ENCODE peak calls at places on chromosomes 2 and 18, in eight cellular contexts. One of them, this sample, is unnamed.

GRCh38 chr2:155281907-155282306 is 583.4 kb downstream of the KCNJ3 start:
- DNase-seq in IMR-90: no peak
- DNase-seq in transverse colon: no peak
- DNase-seq in bronchial epithelial cell: no peak
- DNase-seq in uterus: no peak
- DNase-seq in mammary epithelial cell: no peak
- DNase-seq in heart right ventricle: no peak
- DNase-seq in GM06990: no peak
- DNase-seq in this sample: no peak

GRCh38 chr2:138059487-138059886 is 95.2 kb downstream of the HNMT start:
- DNase-seq in uterus: no peak
- DNase-seq in GM06990: no peak
- DNase-seq in IMR-90: no peak
- DNase-seq in bronchial epithelial cell: no peak
- DNase-seq in heart right ventricle: no peak
- DNase-seq in transverse colon: no peak
- DNase-seq in mammary epithelial cell: peak; percentile 16
- DNase-seq in this sample: no peak

GRCh38 chr2:130391872-130392670 is 36.2 kb downstream of the PTPN18 start:
- DNase-seq in IMR-90: peak; percentile 45
- DNase-seq in bronchial epithelial cell: no peak
- DNase-seq in GM06990: no peak
- DNase-seq in transverse colon: no peak
- DNase-seq in mammary epithelial cell: peak; percentile 23
- DNase-seq in heart right ventricle: no peak
- DNase-seq in uterus: no peak
- DNase-seq in this sample: no peak

GRCh38 chr2:71008342-71008741 is 13.7 kb upstream of the TEX261 start:
- DNase-seq in IMR-90: no peak
- DNase-seq in heart right ventricle: no peak
- DNase-seq in transverse colon: no peak
- DNase-seq in bronchial epithelial cell: no peak
- DNase-seq in uterus: no peak
- DNase-seq in GM06990: no peak
- DNase-seq in mammary epithelial cell: no peak
- DNase-seq in this sample: no peak

GRCh38 chr2:73993376-73993775 is 8.7 kb downstream of the TET3 start:
- DNase-seq in uterus: no peak
- DNase-seq in IMR-90: no peak
- DNase-seq in GM06990: no peak
- DNase-seq in transverse colon: no peak
- DNase-seq in heart right ventricle: no peak
- DNase-seq in mammary epithelial cell: peak; percentile 40
- DNase-seq in bronchial epithelial cell: peak; percentile 75
- DNase-seq in this sample: peak; percentile 59

GRCh38 chr2:241035818-241036396 is 37.5 kb downstream of the SNED1 start:
- DNase-seq in mammary epithelial cell: no peak
- DNase-seq in IMR-90: no peak
- DNase-seq in transverse colon: no peak
- DNase-seq in bronchial epithelial cell: no peak
- DNase-seq in heart right ventricle: no peak
- DNase-seq in GM06990: no peak
- DNase-seq in uterus: no peak
- DNase-seq in this sample: no peak

GRCh38 chr2:22078701-22079100 is 954.9 kb downstream of the TDRD15 start:
- DNase-seq in transverse colon: no peak
- DNase-seq in uterus: no peak
- DNase-seq in IMR-90: no peak
- DNase-seq in GM06990: no peak
- DNase-seq in heart right ventricle: no peak
- DNase-seq in mammary epithelial cell: no peak
- DNase-seq in bronchial epithelial cell: no peak
- DNase-seq in this sample: no peak

GRCh38 chr18:79766308-79766707 is 31.4 kb upstream of the KCNG2 start:
- DNase-seq in GM06990: no peak
- DNase-seq in mammary epithelial cell: no peak
- DNase-seq in bronchial epithelial cell: no peak
- DNase-seq in uterus: no peak
- DNase-seq in transverse colon: no peak
- DNase-seq in heart right ventricle: no peak
- DNase-seq in IMR-90: no peak
- DNase-seq in this sample: no peak

GRCh38 chr2:166246901-166247300 is 119.1 kb upstream of the SCN1A start:
- DNase-seq in GM06990: no peak
- DNase-seq in heart right ventricle: no peak
- DNase-seq in transverse colon: no peak
- DNase-seq in bronchial epithelial cell: no peak
- DNase-seq in uterus: no peak
- DNase-seq in IMR-90: no peak
- DNase-seq in mammary epithelial cell: no peak
- DNase-seq in this sample: no peak

GRCh38 chr18:25646971-25647370 is 295.0 kb upstream of the ZNF521 start:
- DNase-seq in GM06990: no peak
- DNase-seq in IMR-90: peak; percentile 77
- DNase-seq in uterus: no peak
- DNase-seq in bronchial epithelial cell: no peak
- DNase-seq in mammary epithelial cell: peak; percentile 54
- DNase-seq in heart right ventricle: no peak
- DNase-seq in transverse colon: no peak
- DNase-seq in this sample: no peak

GRCh38 chr2:176518823-176519222 is 249.6 kb downstream of the MTX2 start:
- DNase-seq in transverse colon: no peak
- DNase-seq in heart right ventricle: peak; percentile 38
- DNase-seq in bronchial epithelial cell: no peak
- DNase-seq in uterus: peak; percentile 49
- DNase-seq in IMR-90: no peak
- DNase-seq in mammary epithelial cell: no peak
- DNase-seq in GM06990: no peak
- DNase-seq in this sample: no peak

GRCh38 chr2:186853871-186854435 is 5.0 kb upstream of the ZSWIM2 start:
- DNase-seq in heart right ventricle: no peak
- DNase-seq in uterus: no peak
- DNase-seq in IMR-90: peak; percentile 46
- DNase-seq in GM06990: no peak
- DNase-seq in transverse colon: no peak
- DNase-seq in mammary epithelial cell: peak; percentile 22
- DNase-seq in bronchial epithelial cell: peak; percentile 38
- DNase-seq in this sample: peak; percentile 40

GRCh38 chr2:166573393-166573792 is 79.3 kb upstream of the SCN7A start:
- DNase-seq in bronchial epithelial cell: peak; percentile 25
- DNase-seq in GM06990: no peak
- DNase-seq in heart right ventricle: no peak
- DNase-seq in IMR-90: peak; percentile 77
- DNase-seq in uterus: no peak
- DNase-seq in transverse colon: no peak
- DNase-seq in mammary epithelial cell: no peak
- DNase-seq in this sample: peak; percentile 37

GRCh38 chr2:9251154-9252001 is 44.8 kb downstream of the ASAP2 start:
- DNase-seq in transverse colon: no peak
- DNase-seq in heart right ventricle: no peak
- DNase-seq in mammary epithelial cell: peak; percentile 82
- DNase-seq in uterus: no peak
- DNase-seq in bronchial epithelial cell: peak; percentile 77
- DNase-seq in GM06990: no peak
- DNase-seq in IMR-90: peak; percentile 77
- DNase-seq in this sample: peak; percentile 87

GRCh38 chr2:70041666-70042065 is 45.6 kb upstream of the PCBP1 start:
- DNase-seq in heart right ventricle: no peak
- DNase-seq in IMR-90: peak; percentile 28
- DNase-seq in mammary epithelial cell: no peak
- DNase-seq in uterus: no peak
- DNase-seq in bronchial epithelial cell: peak; percentile 14
- DNase-seq in transverse colon: no peak
- DNase-seq in GM06990: no peak
- DNase-seq in this sample: no peak

GRCh38 chr18:79857082-79857661 is 59.4 kb downstream of the KCNG2 start:
- DNase-seq in mammary epithelial cell: peak; percentile 5
- DNase-seq in transverse colon: no peak
- DNase-seq in heart right ventricle: no peak
- DNase-seq in uterus: no peak
- DNase-seq in bronchial epithelial cell: peak; percentile 12
- DNase-seq in IMR-90: peak; percentile 58
- DNase-seq in GM06990: no peak
- DNase-seq in this sample: peak; percentile 2

GRCh38 chr2:77521931-77522470 is at the start of gene LRRTM4:
- DNase-seq in uterus: no peak
- DNase-seq in transverse colon: no peak
- DNase-seq in heart right ventricle: no peak
- DNase-seq in mammary epithelial cell: no peak
- DNase-seq in GM06990: no peak
- DNase-seq in IMR-90: no peak
- DNase-seq in bronchial epithelial cell: no peak
- DNase-seq in this sample: no peak

DNA sequence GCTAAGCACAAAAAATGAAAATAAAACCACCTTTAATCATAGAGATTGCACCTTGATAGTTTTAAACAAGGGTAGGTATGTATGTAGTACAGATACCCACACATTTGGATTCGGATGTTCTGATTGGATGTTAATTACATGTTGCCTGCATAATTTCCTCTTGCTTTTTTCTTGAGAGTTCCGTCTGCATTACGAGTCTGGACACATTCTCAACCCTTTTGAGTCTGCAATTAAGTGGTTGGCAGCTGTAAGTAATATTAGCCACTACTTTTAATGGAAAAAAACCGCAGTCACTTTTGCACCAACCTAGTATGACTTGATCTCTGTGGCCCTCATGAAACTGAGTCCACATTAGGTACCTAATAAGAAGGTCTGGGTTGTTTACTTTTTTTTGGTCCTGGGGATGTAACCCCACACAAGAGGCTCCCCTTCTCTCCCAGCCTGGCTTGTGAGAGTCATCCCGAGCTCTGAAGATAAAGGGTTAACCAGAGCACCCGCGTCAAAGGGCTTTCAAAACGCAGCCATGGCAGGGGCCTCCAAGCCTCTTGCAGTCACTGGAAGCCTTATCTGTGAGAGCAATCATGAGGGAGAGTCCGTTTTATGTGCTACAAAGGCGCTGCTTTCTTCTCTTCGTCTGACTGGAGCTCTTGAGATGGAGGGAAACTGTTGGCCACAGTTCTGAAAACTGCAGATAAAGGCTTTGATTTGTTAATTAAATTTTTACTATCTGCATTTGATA is 217.4 kb downstream of the VAPA start:
- DNase-seq in IMR-90: no peak
- DNase-seq in transverse colon: no peak
- DNase-seq in bronchial epithelial cell: peak; percentile 61
- DNase-seq in heart right ventricle: no peak
- DNase-seq in GM06990: no peak
- DNase-seq in uterus: peak; percentile 34
- DNase-seq in mammary epithelial cell: no peak
- DNase-seq in this sample: peak; percentile 36
- H3K4me3 ChIP-seq in IMR-90: no peak overlapping the region
- H3K4me3 ChIP-seq in transverse colon: peak overlapping the region; percentile 35
- H3K4me3 ChIP-seq in bronchial epithelial cell: no peak overlapping the region
- H3K4me3 ChIP-seq in heart right ventricle: peak overlapping the region; percentile 46
- H3K4me3 ChIP-seq in GM06990: no peak overlapping the region
- H3K4me3 ChIP-seq in uterus: no peak overlapping the region
- H3K4me3 ChIP-seq in mammary epithelial cell: no peak overlapping the region
- H3K4me3 ChIP-seq in this sample: no peak overlapping the region

DNA sequence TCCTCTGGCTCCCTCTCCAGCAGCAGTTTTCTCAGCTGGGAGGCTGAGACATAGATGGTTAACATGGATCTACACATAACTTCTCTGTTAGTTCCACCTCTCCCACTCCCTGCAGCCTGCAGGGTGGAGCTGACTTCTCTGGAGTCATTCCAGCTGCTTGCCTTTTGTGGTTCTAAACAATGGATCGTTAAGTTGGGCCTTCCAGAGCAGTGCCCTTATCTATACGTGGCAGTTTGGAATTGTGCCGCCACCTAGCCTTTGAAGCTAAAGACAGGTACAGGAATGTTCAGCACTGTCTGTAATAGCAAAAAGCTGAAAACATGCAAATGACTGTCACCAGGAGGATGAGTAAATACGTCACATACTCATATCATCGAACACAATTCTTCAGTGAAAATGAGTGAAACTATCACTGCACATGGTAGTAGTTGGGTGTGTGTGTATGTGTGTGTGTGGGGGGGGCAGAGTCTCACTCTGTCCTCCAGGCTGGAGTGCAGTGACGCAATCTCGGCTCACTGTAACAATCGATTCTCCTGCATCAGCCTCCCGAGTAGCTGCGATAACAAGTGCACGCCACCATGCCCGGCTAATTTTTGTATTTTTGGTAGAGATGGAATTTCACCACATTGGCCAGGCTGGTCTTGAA is 50.3 kb downstream of the SH2D6 start:
- DNase-seq in heart right ventricle: no peak
- DNase-seq in transverse colon: peak; percentile 86
- DNase-seq in mammary epithelial cell: peak; percentile 69
- DNase-seq in uterus: no peak
- DNase-seq in GM06990: no peak
- DNase-seq in IMR-90: peak; percentile 58
- DNase-seq in bronchial epithelial cell: peak; percentile 52
- DNase-seq in this sample: peak; percentile 63
- TF ChIP-seq CTCF in heart right ventricle: no peak
- TF ChIP-seq CTCF in transverse colon: no peak
- TF ChIP-seq CTCF in mammary epithelial cell: no peak
- TF ChIP-seq CTCF in uterus: no peak
- TF ChIP-seq CTCF in GM06990: no peak
- TF ChIP-seq CTCF in IMR-90: no peak
- TF ChIP-seq CTCF in bronchial epithelial cell: no peak
- TF ChIP-seq CTCF in this sample: no peak

GRCh38 chr2:43032248-43032893 is 194.0 kb downstream of the ZFP36L2 start:
- DNase-seq in heart right ventricle: peak; percentile 74
- DNase-seq in uterus: peak; percentile 87
- DNase-seq in mammary epithelial cell: peak; percentile 68
- DNase-seq in bronchial epithelial cell: peak; percentile 39
- DNase-seq in GM06990: no peak
- DNase-seq in IMR-90: no peak
- DNase-seq in transverse colon: peak; percentile 87
- DNase-seq in this sample: no peak
- H3K4me3 ChIP-seq in heart right ventricle: no peak overlapping the region
- H3K4me3 ChIP-seq in uterus: no peak overlapping the region
- H3K4me3 ChIP-seq in mammary epithelial cell: no peak overlapping the region
- H3K4me3 ChIP-seq in bronchial epithelial cell: no peak overlapping the region
- H3K4me3 ChIP-seq in GM06990: no peak overlapping the region
- H3K4me3 ChIP-seq in IMR-90: no peak overlapping the region
- H3K4me3 ChIP-seq in transverse colon: no peak overlapping the region
- H3K4me3 ChIP-seq in this sample: no peak overlapping the region

GRCh38 chr2:45170191-45170975 is 161.1 kb upstream of the SIX2 start:
- DNase-seq in mammary epithelial cell: no peak
- DNase-seq in transverse colon: no peak
- DNase-seq in IMR-90: no peak
- DNase-seq in uterus: no peak
- DNase-seq in heart right ventricle: no peak
- DNase-seq in GM06990: peak; percentile 9
- DNase-seq in bronchial epithelial cell: peak; percentile 5
- DNase-seq in this sample: no peak

GRCh38 chr2:45167885-45168284 is 158.6 kb upstream of the SIX2 start:
- DNase-seq in bronchial epithelial cell: no peak
- DNase-seq in uterus: no peak
- DNase-seq in transverse colon: no peak
- DNase-seq in mammary epithelial cell: no peak
- DNase-seq in heart right ventricle: no peak
- DNase-seq in IMR-90: no peak
- DNase-seq in GM06990: no peak
- DNase-seq in this sample: no peak

GRCh38 chr2:45170976-45171514 is 161.8 kb upstream of the SIX2 start:
- DNase-seq in IMR-90: no peak
- DNase-seq in bronchial epithelial cell: peak; percentile 19
- DNase-seq in transverse colon: no peak
- DNase-seq in mammary epithelial cell: no peak
- DNase-seq in GM06990: no peak
- DNase-seq in uterus: no peak
- DNase-seq in heart right ventricle: no peak
- DNase-seq in this sample: peak; percentile 21

GRCh38 chr2:45168731-45169338 is 159.6 kb upstream of the SIX2 start:
- DNase-seq in IMR-90: no peak
- DNase-seq in transverse colon: no peak
- DNase-seq in GM06990: peak; percentile 20
- DNase-seq in mammary epithelial cell: no peak
- DNase-seq in uterus: no peak
- DNase-seq in bronchial epithelial cell: peak; percentile 11
- DNase-seq in heart right ventricle: peak; percentile 11
- DNase-seq in this sample: peak; percentile 36

GRCh38 chr2:45169339-45170190 is 160.3 kb upstream of the SIX2 start:
- DNase-seq in uterus: no peak
- DNase-seq in heart right ventricle: peak; percentile 11
- DNase-seq in GM06990: peak; percentile 17
- DNase-seq in bronchial epithelial cell: peak; percentile 3
- DNase-seq in mammary epithelial cell: no peak
- DNase-seq in IMR-90: no peak
- DNase-seq in transverse colon: no peak
- DNase-seq in this sample: peak; percentile 38
- TF ChIP-seq CTCF in uterus: no peak
- TF ChIP-seq CTCF in heart right ventricle: no peak
- TF ChIP-seq CTCF in GM06990: no peak
- TF ChIP-seq CTCF in bronchial epithelial cell: peak; percentile 23
- TF ChIP-seq CTCF in mammary epithelial cell: no peak
- TF ChIP-seq CTCF in IMR-90: no peak
- TF ChIP-seq CTCF in transverse colon: no peak
- TF ChIP-seq CTCF in this sample: no peak

This sample was measured in epithelial cell of esophagus.